ENCODE peak calls at places on chromosome 19, in seven cellular contexts. One of them, this sample, is unnamed.

GRCh38 chr19:9913237-9914000 is 22.9 kb downstream of the OLFM2 start:
- DNase-seq in fibroblast of pulmonary artery: no peak
- DNase-seq in activated CD8-positive, alpha-beta T cell treated with anti-CD3 and anti-CD28 coated beads for 36 hours: peak
- DNase-seq in ovary: peak
- DNase-seq in naive B cell: no peak
- DNase-seq in left ventricle myocardium inferior: peak
- DNase-seq in WTC11: peak
- DNase-seq in this sample: peak

GRCh38 chr19:10960314-10961072 is at the start of gene SMARCA4:
- DNase-seq in fibroblast of pulmonary artery: peak
- DNase-seq in activated CD8-positive, alpha-beta T cell treated with anti-CD3 and anti-CD28 coated beads for 36 hours: peak
- DNase-seq in ovary: peak
- DNase-seq in naive B cell: peak
- DNase-seq in left ventricle myocardium inferior: peak
- DNase-seq in WTC11: peak
- DNase-seq in this sample: peak

GRCh38 chr19:44019498-44019897 is 5.7 kb upstream of the ZNF222 start:
- DNase-seq in fibroblast of pulmonary artery: no peak
- DNase-seq in activated CD8-positive, alpha-beta T cell treated with anti-CD3 and anti-CD28 coated beads for 36 hours: no peak
- DNase-seq in ovary: no peak
- DNase-seq in naive B cell: no peak
- DNase-seq in left ventricle myocardium inferior: no peak
- DNase-seq in WTC11: no peak
- DNase-seq in this sample: no peak

GRCh38 chr19:44745386-44745831 is 3.1 kb upstream of the BCL3 start:
- DNase-seq in fibroblast of pulmonary artery: peak
- DNase-seq in activated CD8-positive, alpha-beta T cell treated with anti-CD3 and anti-CD28 coated beads for 36 hours: no peak
- DNase-seq in ovary: peak
- DNase-seq in naive B cell: no peak
- DNase-seq in left ventricle myocardium inferior: peak
- DNase-seq in WTC11: peak
- DNase-seq in this sample: peak

GRCh38 chr19:45632468-45633196 is 6.6 kb downstream of the EML2 start:
- DNase-seq in fibroblast of pulmonary artery: peak
- DNase-seq in activated CD8-positive, alpha-beta T cell treated with anti-CD3 and anti-CD28 coated beads for 36 hours: peak
- DNase-seq in ovary: peak
- DNase-seq in naive B cell: no peak
- DNase-seq in left ventricle myocardium inferior: peak
- DNase-seq in WTC11: peak
- DNase-seq in this sample: peak

GRCh38 chr19:42028304-42029216 is 34.5 kb upstream of the ATP1A3 start:
- DNase-seq in fibroblast of pulmonary artery: no peak
- DNase-seq in activated CD8-positive, alpha-beta T cell treated with anti-CD3 and anti-CD28 coated beads for 36 hours: peak
- DNase-seq in ovary: no peak
- DNase-seq in naive B cell: no peak
- DNase-seq in left ventricle myocardium inferior: no peak
- DNase-seq in WTC11: peak
- DNase-seq in this sample: no peak

GRCh38 chr19:8086849-8087248 is 34.3 kb downstream of the CCL25 start:
- DNase-seq in fibroblast of pulmonary artery: no peak
- DNase-seq in activated CD8-positive, alpha-beta T cell treated with anti-CD3 and anti-CD28 coated beads for 36 hours: no peak
- DNase-seq in ovary: no peak
- DNase-seq in naive B cell: no peak
- DNase-seq in left ventricle myocardium inferior: no peak
- DNase-seq in WTC11: no peak
- DNase-seq in this sample: no peak

GRCh38 chr19:17077447-17078028 is 2.0 kb downstream of the MYO9B start:
- DNase-seq in fibroblast of pulmonary artery: no peak
- DNase-seq in activated CD8-positive, alpha-beta T cell treated with anti-CD3 and anti-CD28 coated beads for 36 hours: no peak
- DNase-seq in ovary: no peak
- DNase-seq in naive B cell: no peak
- DNase-seq in left ventricle myocardium inferior: no peak
- DNase-seq in WTC11: no peak
- DNase-seq in this sample: no peak

GRCh38 chr19:1945899-1946298 is 4.9 kb downstream of the CSNK1G2 start:
- DNase-seq in fibroblast of pulmonary artery: peak
- DNase-seq in activated CD8-positive, alpha-beta T cell treated with anti-CD3 and anti-CD28 coated beads for 36 hours: peak
- DNase-seq in ovary: peak
- DNase-seq in naive B cell: no peak
- DNase-seq in left ventricle myocardium inferior: no peak
- DNase-seq in WTC11: peak
- DNase-seq in this sample: peak

GRCh38 chr19:5952193-5953033 is 25.5 kb downstream of the RANBP3 start:
- DNase-seq in fibroblast of pulmonary artery: no peak
- DNase-seq in activated CD8-positive, alpha-beta T cell treated with anti-CD3 and anti-CD28 coated beads for 36 hours: no peak
- DNase-seq in ovary: no peak
- DNase-seq in naive B cell: no peak
- DNase-seq in left ventricle myocardium inferior: no peak
- DNase-seq in WTC11: no peak
- DNase-seq in this sample: no peak

GRCh38 chr19:40717880-40718773 is 1.2 kb downstream of the ITPKC start:
- DNase-seq in fibroblast of pulmonary artery: peak
- DNase-seq in activated CD8-positive, alpha-beta T cell treated with anti-CD3 and anti-CD28 coated beads for 36 hours: peak
- DNase-seq in ovary: peak
- DNase-seq in naive B cell: no peak
- DNase-seq in left ventricle myocardium inferior: no peak
- DNase-seq in WTC11: no peak
- DNase-seq in this sample: peak

GRCh38 chr19:41839211-41839610 is 5.3 kb downstream of the LYPD4 start:
- DNase-seq in fibroblast of pulmonary artery: no peak
- DNase-seq in activated CD8-positive, alpha-beta T cell treated with anti-CD3 and anti-CD28 coated beads for 36 hours: no peak
- DNase-seq in ovary: no peak
- DNase-seq in naive B cell: no peak
- DNase-seq in left ventricle myocardium inferior: no peak
- DNase-seq in WTC11: no peak
- DNase-seq in this sample: no peak

GRCh38 chr19:15195381-15195964 is 5.3 kb downstream of the NOTCH3 start:
- DNase-seq in fibroblast of pulmonary artery: peak
- DNase-seq in activated CD8-positive, alpha-beta T cell treated with anti-CD3 and anti-CD28 coated beads for 36 hours: peak
- DNase-seq in ovary: peak
- DNase-seq in naive B cell: no peak
- DNase-seq in left ventricle myocardium inferior: peak
- DNase-seq in WTC11: peak
- DNase-seq in this sample: peak

GRCh38 chr19:1611353-1611752 is 6.1 kb upstream of the UQCR11 start:
- DNase-seq in fibroblast of pulmonary artery: no peak
- DNase-seq in activated CD8-positive, alpha-beta T cell treated with anti-CD3 and anti-CD28 coated beads for 36 hours: no peak
- DNase-seq in ovary: no peak
- DNase-seq in naive B cell: no peak
- DNase-seq in left ventricle myocardium inferior: no peak
- DNase-seq in WTC11: no peak
- DNase-seq in this sample: no peak

GRCh38 chr19:41706741-41707501 is 1.5 kb upstream of the CEACAM5 start:
- DNase-seq in fibroblast of pulmonary artery: peak
- DNase-seq in activated CD8-positive, alpha-beta T cell treated with anti-CD3 and anti-CD28 coated beads for 36 hours: peak
- DNase-seq in ovary: no peak
- DNase-seq in naive B cell: peak
- DNase-seq in left ventricle myocardium inferior: peak
- DNase-seq in WTC11: peak
- DNase-seq in this sample: peak

GRCh38 chr19:776549-776948 is 20.7 kb upstream of the PTBP1 start:
- DNase-seq in fibroblast of pulmonary artery: no peak
- DNase-seq in activated CD8-positive, alpha-beta T cell treated with anti-CD3 and anti-CD28 coated beads for 36 hours: no peak
- DNase-seq in ovary: no peak
- DNase-seq in naive B cell: no peak
- DNase-seq in left ventricle myocardium inferior: no peak
- DNase-seq in WTC11: no peak
- DNase-seq in this sample: no peak

GRCh38 chr19:41302624-41303351 is 7.2 kb upstream of the CCDC97 start:
- DNase-seq in fibroblast of pulmonary artery: no peak
- DNase-seq in activated CD8-positive, alpha-beta T cell treated with anti-CD3 and anti-CD28 coated beads for 36 hours: peak
- DNase-seq in ovary: no peak
- DNase-seq in naive B cell: peak
- DNase-seq in left ventricle myocardium inferior: no peak
- DNase-seq in WTC11: no peak
- DNase-seq in this sample: no peak

This sample was measured in left cardiac atrium.